ENCODE peak calls at places on chromosomes 16 and 17, in nine cellular contexts. One of them, this sample, is unnamed.

GRCh38 chr17:7992516-7992915 is 9.9 kb upstream of the GUCY2D start:
- DNase-seq in mucosa of descending colon: no peak
- DNase-seq in fibroblast of mammary gland: peak
- DNase-seq in kidney: no peak
- DNase-seq in psoas muscle: no peak
- DNase-seq in cardiac fibroblast: no peak
- DNase-seq in A549: no peak
- DNase-seq in tibial artery: peak
- DNase-seq in CD8-positive, alpha-beta T cell: no peak
- DNase-seq in this sample: peak

GRCh38 chr17:1217030-1217429 is 37.2 kb upstream of the ABR start:
- DNase-seq in fibroblast of mammary gland: no peak
- DNase-seq in kidney: no peak
- DNase-seq in tibial artery: no peak
- DNase-seq in psoas muscle: no peak
- DNase-seq in mucosa of descending colon: no peak
- DNase-seq in cardiac fibroblast: no peak
- DNase-seq in CD8-positive, alpha-beta T cell: no peak
- DNase-seq in A549: no peak
- DNase-seq in this sample: no peak

GRCh38 chr16:10514369-10515055 is 65.9 kb downstream of the EMP2 start:
- DNase-seq in fibroblast of mammary gland: peak
- DNase-seq in CD8-positive, alpha-beta T cell: peak
- DNase-seq in mucosa of descending colon: no peak
- DNase-seq in A549: peak
- DNase-seq in kidney: no peak
- DNase-seq in cardiac fibroblast: peak
- DNase-seq in tibial artery: no peak
- DNase-seq in psoas muscle: no peak
- DNase-seq in this sample: peak

GRCh38 chr16:29974291-29975133 is 844 bp downstream of the TAOK2 start:
- DNase-seq in tibial artery: no peak
- DNase-seq in kidney: no peak
- DNase-seq in mucosa of descending colon: peak
- DNase-seq in psoas muscle: no peak
- DNase-seq in A549: peak
- DNase-seq in CD8-positive, alpha-beta T cell: peak
- DNase-seq in fibroblast of mammary gland: no peak
- DNase-seq in cardiac fibroblast: peak
- DNase-seq in this sample: no peak

GRCh38 chr16:1122031-1122765 is 26.2 kb upstream of the C1QTNF8 start:
- DNase-seq in kidney: no peak
- DNase-seq in mucosa of descending colon: no peak
- DNase-seq in tibial artery: no peak
- DNase-seq in fibroblast of mammary gland: no peak
- DNase-seq in cardiac fibroblast: no peak
- DNase-seq in psoas muscle: no peak
- DNase-seq in CD8-positive, alpha-beta T cell: no peak
- DNase-seq in A549: no peak
- DNase-seq in this sample: no peak

GRCh38 chr16:80804451-80805383 is at the start of gene CDYL2:
- DNase-seq in fibroblast of mammary gland: no peak
- DNase-seq in psoas muscle: peak
- DNase-seq in tibial artery: no peak
- DNase-seq in cardiac fibroblast: peak
- DNase-seq in kidney: peak
- DNase-seq in mucosa of descending colon: peak
- DNase-seq in A549: peak
- DNase-seq in CD8-positive, alpha-beta T cell: peak
- DNase-seq in this sample: no peak

GRCh38 chr17:32495347-32496253 is 8.8 kb downstream of the CDK5R1 start:
- DNase-seq in mucosa of descending colon: no peak
- DNase-seq in tibial artery: peak
- DNase-seq in cardiac fibroblast: peak
- DNase-seq in A549: no peak
- DNase-seq in psoas muscle: peak
- DNase-seq in CD8-positive, alpha-beta T cell: no peak
- DNase-seq in fibroblast of mammary gland: peak
- DNase-seq in kidney: peak
- DNase-seq in this sample: no peak

GRCh38 chr17:28675980-28676379 is 14.0 kb downstream of the SUPT6H start:
- DNase-seq in tibial artery: no peak
- DNase-seq in psoas muscle: no peak
- DNase-seq in CD8-positive, alpha-beta T cell: no peak
- DNase-seq in mucosa of descending colon: peak
- DNase-seq in fibroblast of mammary gland: no peak
- DNase-seq in kidney: no peak
- DNase-seq in cardiac fibroblast: no peak
- DNase-seq in A549: peak
- DNase-seq in this sample: no peak

GRCh38 chr16:84279871-84280270 is 14.8 kb upstream of the WFDC1 start:
- DNase-seq in mucosa of descending colon: no peak
- DNase-seq in CD8-positive, alpha-beta T cell: no peak
- DNase-seq in psoas muscle: no peak
- DNase-seq in fibroblast of mammary gland: no peak
- DNase-seq in cardiac fibroblast: no peak
- DNase-seq in A549: no peak
- DNase-seq in tibial artery: no peak
- DNase-seq in kidney: peak
- DNase-seq in this sample: no peak

GRCh38 chr17:80981929-80982425 is 9.7 kb upstream of the CHMP6 start:
- DNase-seq in tibial artery: no peak
- DNase-seq in kidney: no peak
- DNase-seq in CD8-positive, alpha-beta T cell: no peak
- DNase-seq in mucosa of descending colon: peak
- DNase-seq in cardiac fibroblast: no peak
- DNase-seq in psoas muscle: no peak
- DNase-seq in fibroblast of mammary gland: no peak
- DNase-seq in A549: no peak
- DNase-seq in this sample: no peak

GRCh38 chr17:80980397-80981061 is 11.1 kb upstream of the CHMP6 start:
- DNase-seq in CD8-positive, alpha-beta T cell: no peak
- DNase-seq in A549: no peak
- DNase-seq in psoas muscle: no peak
- DNase-seq in cardiac fibroblast: no peak
- DNase-seq in tibial artery: no peak
- DNase-seq in mucosa of descending colon: no peak
- DNase-seq in kidney: no peak
- DNase-seq in fibroblast of mammary gland: peak
- DNase-seq in this sample: no peak

GRCh38 chr17:80982426-80982974 is 9.1 kb upstream of the CHMP6 start:
- DNase-seq in A549: no peak
- DNase-seq in kidney: no peak
- DNase-seq in cardiac fibroblast: no peak
- DNase-seq in psoas muscle: peak
- DNase-seq in CD8-positive, alpha-beta T cell: no peak
- DNase-seq in mucosa of descending colon: peak
- DNase-seq in tibial artery: no peak
- DNase-seq in fibroblast of mammary gland: no peak
- DNase-seq in this sample: no peak

GRCh38 chr17:80979547-80980378 is 11.9 kb upstream of the CHMP6 start:
- DNase-seq in tibial artery: no peak
- DNase-seq in cardiac fibroblast: no peak
- DNase-seq in kidney: no peak
- DNase-seq in fibroblast of mammary gland: no peak
- DNase-seq in CD8-positive, alpha-beta T cell: no peak
- DNase-seq in A549: no peak
- DNase-seq in psoas muscle: no peak
- DNase-seq in mucosa of descending colon: peak
- DNase-seq in this sample: no peak

GRCh38 chr17:80981062-80981902 is 10.4 kb upstream of the CHMP6 start:
- DNase-seq in tibial artery: no peak
- DNase-seq in fibroblast of mammary gland: no peak
- DNase-seq in A549: no peak
- DNase-seq in kidney: no peak
- DNase-seq in cardiac fibroblast: no peak
- DNase-seq in CD8-positive, alpha-beta T cell: peak
- DNase-seq in mucosa of descending colon: peak
- DNase-seq in psoas muscle: no peak
- DNase-seq in this sample: no peak
- TF ChIP-seq CTCF in tibial artery: peak
- TF ChIP-seq CTCF in fibroblast of mammary gland: no peak
- TF ChIP-seq CTCF in A549: peak
- TF ChIP-seq CTCF in kidney: peak
- TF ChIP-seq CTCF in cardiac fibroblast: peak
- TF ChIP-seq CTCF in CD8-positive, alpha-beta T cell: peak
- TF ChIP-seq CTCF in mucosa of descending colon: peak
- TF ChIP-seq CTCF in psoas muscle: peak
- TF ChIP-seq CTCF in this sample: peak

DNA sequence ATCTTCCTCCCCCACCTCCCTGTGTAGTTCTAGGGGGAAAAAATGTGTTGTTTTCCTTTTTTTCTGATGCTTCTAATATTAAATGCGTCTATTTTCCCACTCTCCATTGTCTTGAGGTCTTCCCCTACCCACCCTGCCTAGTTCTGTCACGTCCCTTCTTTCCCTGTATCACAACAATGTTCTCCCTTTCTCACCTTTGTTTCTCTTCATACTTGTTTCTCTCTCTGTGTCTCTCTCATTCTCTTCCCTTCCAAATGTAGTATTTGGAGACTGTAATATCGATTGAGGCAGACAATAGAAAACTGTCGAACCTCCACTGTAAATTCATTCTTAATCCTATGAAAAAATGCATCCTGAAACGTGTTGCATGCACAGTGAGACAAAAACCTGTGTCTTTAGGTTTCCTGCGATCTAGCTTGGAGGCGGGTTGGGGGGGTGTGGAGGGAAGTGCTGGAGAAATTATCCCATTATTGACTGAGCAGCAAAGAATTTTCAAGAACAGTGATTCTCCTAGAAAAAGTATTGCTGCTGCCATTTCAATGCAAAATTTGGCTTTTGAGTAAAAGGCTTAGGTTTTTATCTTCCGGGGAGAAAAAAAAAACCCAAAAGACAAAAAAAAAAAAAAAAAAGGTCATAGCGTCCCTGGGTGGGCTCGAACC is 1.3 kb upstream of the PSMB3 start:
- DNase-seq in mucosa of descending colon: no peak
- DNase-seq in psoas muscle: no peak
- DNase-seq in A549: no peak
- DNase-seq in cardiac fibroblast: no peak
- DNase-seq in kidney: no peak
- DNase-seq in tibial artery: no peak
- DNase-seq in fibroblast of mammary gland: no peak
- DNase-seq in CD8-positive, alpha-beta T cell: no peak
- DNase-seq in this sample: no peak
- H3K4me3 ChIP-seq in mucosa of descending colon: peak
- H3K4me3 ChIP-seq in psoas muscle: peak
- H3K4me3 ChIP-seq in A549: peak
- H3K4me3 ChIP-seq in cardiac fibroblast: peak
- H3K4me3 ChIP-seq in kidney: peak
- H3K4me3 ChIP-seq in tibial artery: peak
- H3K4me3 ChIP-seq in fibroblast of mammary gland: peak
- H3K4me3 ChIP-seq in CD8-positive, alpha-beta T cell: peak
- H3K4me3 ChIP-seq in this sample: peak

DNA sequence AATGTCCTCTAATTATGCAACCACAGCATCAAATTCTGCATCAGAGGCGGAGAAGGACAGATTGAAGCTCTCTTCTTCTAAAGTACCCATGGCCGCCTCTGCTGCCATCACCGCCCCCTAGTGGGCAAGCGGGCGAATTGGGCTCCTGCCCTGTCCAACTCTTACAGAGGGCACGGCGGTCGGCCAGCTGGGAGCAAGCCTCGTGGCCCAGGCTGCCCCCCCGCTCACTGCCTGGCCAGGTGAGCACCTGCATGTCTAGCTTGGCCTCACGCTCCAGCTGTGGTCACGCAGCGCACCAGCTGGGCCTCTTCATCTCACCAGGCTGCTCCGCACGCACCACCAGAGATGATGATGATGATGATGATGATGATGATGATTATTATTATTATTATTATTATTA is 146.1 kb upstream of the TOM1L1 start:
- DNase-seq in tibial artery: peak
- DNase-seq in mucosa of descending colon: no peak
- DNase-seq in kidney: no peak
- DNase-seq in CD8-positive, alpha-beta T cell: no peak
- DNase-seq in A549: no peak
- DNase-seq in psoas muscle: no peak
- DNase-seq in cardiac fibroblast: no peak
- DNase-seq in fibroblast of mammary gland: no peak
- DNase-seq in this sample: no peak
- TF ChIP-seq CTCF in tibial artery: no peak
- TF ChIP-seq CTCF in mucosa of descending colon: no peak
- TF ChIP-seq CTCF in kidney: no peak
- TF ChIP-seq CTCF in CD8-positive, alpha-beta T cell: no peak
- TF ChIP-seq CTCF in A549: peak
- TF ChIP-seq CTCF in psoas muscle: no peak
- TF ChIP-seq CTCF in cardiac fibroblast: no peak
- TF ChIP-seq CTCF in fibroblast of mammary gland: no peak
- TF ChIP-seq CTCF in this sample: no peak

GRCh38 chr17:57948169-57948554 is 7.0 kb downstream of the CUEDC1 start:
- DNase-seq in cardiac fibroblast: peak
- DNase-seq in A549: no peak
- DNase-seq in tibial artery: no peak
- DNase-seq in CD8-positive, alpha-beta T cell: no peak
- DNase-seq in kidney: peak
- DNase-seq in fibroblast of mammary gland: no peak
- DNase-seq in mucosa of descending colon: peak
- DNase-seq in psoas muscle: no peak
- DNase-seq in this sample: no peak
- H3K4me3 ChIP-seq in cardiac fibroblast: no peak
- H3K4me3 ChIP-seq in A549: peak
- H3K4me3 ChIP-seq in tibial artery: no peak
- H3K4me3 ChIP-seq in CD8-positive, alpha-beta T cell: no peak
- H3K4me3 ChIP-seq in kidney: no peak
- H3K4me3 ChIP-seq in fibroblast of mammary gland: no peak
- H3K4me3 ChIP-seq in mucosa of descending colon: no peak
- H3K4me3 ChIP-seq in psoas muscle: no peak
- H3K4me3 ChIP-seq in this sample: no peak

GRCh38 chr16:9479008-9479407 is 387.6 kb downstream of the HAPSTR1 start:
- DNase-seq in fibroblast of mammary gland: no peak
- DNase-seq in A549: no peak
- DNase-seq in tibial artery: no peak
- DNase-seq in cardiac fibroblast: no peak
- DNase-seq in kidney: no peak
- DNase-seq in psoas muscle: no peak
- DNase-seq in mucosa of descending colon: no peak
- DNase-seq in CD8-positive, alpha-beta T cell: no peak
- DNase-seq in this sample: no peak
- TF ChIP-seq CTCF in fibroblast of mammary gland: no peak
- TF ChIP-seq CTCF in A549: no peak
- TF ChIP-seq CTCF in tibial artery: no peak
- TF ChIP-seq CTCF in cardiac fibroblast: no peak
- TF ChIP-seq CTCF in kidney: peak
- TF ChIP-seq CTCF in psoas muscle: no peak
- TF ChIP-seq CTCF in mucosa of descending colon: no peak
- TF ChIP-seq CTCF in CD8-positive, alpha-beta T cell: no peak
- TF ChIP-seq CTCF in this sample: no peak

This sample was measured in astrocyte of the cerebellum.